ENCODE peak calls at places on chromosome 10, in seven cellular contexts. I is fibroblast of the aortic adventitia, V is iris pigment epithelial cell, A is left ventricle myocardium superior, Z is NCI-H774, G is globus pallidus, U is endothelial cell. B is an unnamed sample.

GRCh38 chr10:91788527-91788926 is 9.7 kb upstream of the TNKS2 start:
- DNase-seq in U (no peak), Z (no peak), A (no peak), I (no peak), V (no peak), G (no peak), B (no peak)

GRCh38 chr10:60778978-60779668 is 845 bp downstream of the CDK1 start:
- DNase-seq in V (peak; percentile 11), A (peak; percentile 34), G (no peak), Z (no peak), I (peak; percentile 13), U (no peak), B (no peak)

GRCh38 chr10:71638577-71639411 is 80.8 kb downstream of the C10orf105 start:
- DNase-seq in U (no peak), Z (no peak), I (no peak), A (no peak), G (no peak), V (no peak), B (no peak)

GRCh38 chr10:22002531-22003110 is 909 bp downstream of the DNAJC1 start:
- DNase-seq in Z (no peak), A (no peak), I (peak; percentile 77), U (no peak), V (peak; percentile 72), G (no peak), B (no peak)

GRCh38 chr10:35561670-35562069 is 43.5 kb upstream of the GJD4 start:
- DNase-seq in G (peak; percentile 85), A (peak; percentile 71), U (no peak), I (no peak), V (no peak), Z (no peak), B (no peak)

GRCh38 chr10:37687581-37687980 is 169.8 kb downstream of the ZNF248 start:
- DNase-seq in Z (no peak), G (no peak), A (no peak), I (no peak), U (no peak), V (no peak), B (no peak)

GRCh38 chr10:47372726-47373125 is 11.4 kb downstream of the ZNF488 start:
- DNase-seq in Z (no peak), I (no peak), A (no peak), G (no peak), V (no peak), U (peak; percentile 2), B (no peak)

GRCh38 chr10:113104071-113104470 is 154.0 kb downstream of the TCF7L2 start:
- DNase-seq in Z (no peak), V (no peak), G (no peak), I (peak; percentile 60), U (no peak), A (no peak), B (no peak)

B was measured in NCI-H2107.